ENCODE peak calls at places on chromosome 5, in four cellular contexts. R, X, O and U are unnamed samples.

GRCh38 chr5:73282383-73282782 is 109.4 kb downstream of the TMEM174 start:
- DNase-seq in R (no peak), X (no peak), O (no peak), U (no peak)

GRCh38 chr5:42566658-42567313 is 143.5 kb downstream of the GHR start:
- DNase-seq in R (peak), X (peak), O (no peak), U (no peak)

GRCh38 chr5:146588331-146588730 is 72.3 kb upstream of the GPR151 start:
- DNase-seq in X (no peak), R (no peak), O (no peak), U (no peak)

GRCh38 chr5:122515709-122516431 is 203.8 kb downstream of the SNCAIP start:
- DNase-seq in O (peak), R (peak), X (peak), U (peak)

GRCh38 chr5:38979535-38979934 is 94.7 kb downstream of the RICTOR start:
- DNase-seq in O (no peak), R (no peak), X (no peak), U (no peak)

GRCh38 chr5:40796487-40796889 is 1.7 kb downstream of the PRKAA1 start:
- DNase-seq in X (peak), O (peak), R (no peak), U (no peak)

GRCh38 chr5:93576015-93576414 is 5.0 kb downstream of the NR2F1-AS1 start:
- DNase-seq in O (no peak), R (no peak), X (no peak), U (no peak)

GRCh38 chr5:145887976-145888574 is 15.3 kb upstream of the GRXCR2 start:
- DNase-seq in R (no peak), X (peak), O (no peak), U (no peak)

GRCh38 chr5:4083591-4084337 is 488.1 kb downstream of the IRX1 start:
- DNase-seq in R (no peak), O (no peak), X (no peak), U (no peak)

GRCh38 chr5:134554319-134555222 is 29.1 kb downstream of the JADE2 start:
- DNase-seq in R (peak), O (no peak), X (peak), U (peak)

GRCh38 chr5:90301248-90301647 is 108.3 kb downstream of the CETN3 start:
- DNase-seq in X (no peak), O (no peak), R (no peak), U (no peak)

GRCh38 chr5:126745259-126745992 is 31.5 kb upstream of the LMNB1 start:
- DNase-seq in X (no peak), O (no peak), R (no peak), U (no peak)

GRCh38 chr5:169251685-169252084 is 49.3 kb downstream of the SLIT3 start:
- DNase-seq in X (no peak), O (no peak), R (peak), U (peak)

GRCh38 chr5:123559434-123559775 is 47.4 kb downstream of the CSNK1G3 start:
- DNase-seq in R (no peak), X (peak), O (no peak), U (no peak)

GRCh38 chr5:40356248-40356647 is 323.5 kb upstream of the PTGER4 start:
- DNase-seq in X (no peak), R (no peak), O (no peak), U (no peak)

GRCh38 chr5:34035732-34036131 is 7.3 kb downstream of the C1QTNF3 start:
- DNase-seq in O (no peak), R (no peak), X (no peak), U (no peak)

GRCh38 chr5:32499261-32499660 is 54.7 kb upstream of the ZFR start:
- DNase-seq in O (no peak), R (no peak), X (no peak), U (no peak)

GRCh38 chr5:140169410-140169809 is 5.6 kb upstream of the CYSTM1 start:
- DNase-seq in O (no peak), X (peak), R (no peak), U (no peak)
- TF ChIP-seq CTCF in O (no peak), X (no peak), R (no peak), U (no peak)

DNA sequence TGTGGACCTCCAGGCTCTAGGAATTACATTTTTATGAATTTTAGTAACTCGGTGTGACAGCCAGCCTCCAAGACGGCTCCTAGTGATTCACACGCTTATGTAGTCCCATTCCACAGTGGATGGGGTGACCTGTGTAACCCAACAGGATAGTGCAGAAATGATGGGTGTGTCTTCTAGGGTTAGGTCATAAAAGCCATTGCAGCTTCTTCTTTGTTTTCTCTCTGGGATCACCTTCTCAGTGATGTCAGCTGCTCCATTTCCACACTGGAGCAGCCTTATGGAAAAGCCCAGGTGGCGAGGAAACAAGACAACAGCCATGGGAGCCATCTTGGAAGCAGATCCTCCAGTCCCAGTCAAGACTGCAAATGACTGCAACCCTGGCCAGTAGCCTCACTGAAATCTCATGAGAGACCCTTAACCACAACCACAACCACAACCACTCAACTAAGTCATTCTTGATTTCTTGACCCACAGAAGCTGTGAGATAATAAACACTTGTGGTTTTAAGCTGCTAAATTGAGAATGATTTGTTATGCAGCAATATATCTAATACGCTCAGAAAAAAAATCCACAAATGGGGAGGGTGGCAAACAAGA is 5.1 kb upstream of the GNPDA1 start:
- DNase-seq in O (no peak), R (no peak), X (peak), U (no peak)
- TF ChIP-seq CTCF in O (no peak), R (no peak), X (no peak), U (no peak)

DNA sequence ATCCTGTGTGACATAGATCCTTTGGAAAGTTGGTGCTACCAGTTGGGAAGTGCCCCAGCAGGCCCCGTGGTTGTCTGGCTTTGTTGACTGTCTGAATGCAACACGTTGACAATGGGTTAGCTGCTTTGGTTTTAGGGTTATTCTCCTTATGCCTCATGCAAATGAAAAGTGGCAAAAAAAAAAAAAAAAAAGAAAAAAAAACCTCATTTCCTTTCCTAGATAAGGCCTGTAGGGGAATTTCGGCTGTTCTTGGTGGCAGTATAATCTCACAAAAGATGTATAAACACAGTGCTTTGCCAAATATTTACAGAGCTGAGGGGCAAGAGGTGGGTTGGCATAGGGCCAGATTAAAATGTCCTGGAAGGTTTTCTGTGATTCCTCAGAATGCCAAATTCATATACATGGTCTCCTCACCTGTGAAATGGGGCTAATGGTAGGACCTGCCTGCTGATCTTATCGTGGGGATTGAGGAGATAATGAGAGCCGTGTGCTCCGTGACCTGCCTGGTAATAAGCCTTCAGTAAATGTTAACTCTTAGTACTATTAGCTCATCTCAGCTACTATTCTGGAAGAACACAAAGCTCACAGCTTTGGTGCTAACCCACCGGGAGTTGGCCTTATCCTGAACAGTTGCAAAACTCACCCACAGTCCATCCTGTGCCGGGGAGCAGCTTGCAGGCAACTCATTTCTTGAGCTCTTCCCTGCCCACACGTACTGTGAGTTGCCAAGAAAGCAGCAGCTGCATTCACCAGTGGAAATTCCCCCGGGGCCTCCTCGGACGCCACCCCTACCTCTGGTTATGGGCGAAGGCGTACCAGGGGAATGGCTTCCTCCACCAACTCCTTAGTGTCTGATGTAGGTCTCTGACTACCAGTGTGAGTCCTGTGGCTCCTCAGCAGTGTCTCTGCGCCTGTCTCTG is 220.3 kb downstream of the NR3C1 start:
- DNase-seq in O (no peak), R (no peak), X (peak), U (no peak)
- TF ChIP-seq CTCF in O (no peak), R (no peak), X (no peak), U (no peak)

DNA sequence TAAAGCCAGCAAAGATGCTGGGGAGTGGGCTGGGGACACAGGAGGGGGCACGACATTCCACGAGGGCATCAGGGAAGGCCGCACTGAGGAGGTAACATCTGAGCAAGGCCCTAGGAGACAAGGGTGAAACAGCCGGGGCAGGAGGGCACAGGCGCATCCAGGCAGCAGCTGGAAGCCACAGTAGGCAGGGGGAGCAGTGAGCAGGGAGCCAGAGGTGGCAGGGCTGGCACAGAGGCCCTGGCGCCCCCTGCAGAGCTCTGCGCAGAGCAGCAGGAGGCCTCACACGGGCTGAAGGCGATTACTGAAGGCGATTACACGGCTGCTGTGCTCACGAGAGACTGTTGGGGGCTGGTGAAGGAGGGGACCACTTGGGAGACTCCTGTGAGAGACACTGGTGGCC is 15.4 kb downstream of the LMAN2 start:
- DNase-seq in R (no peak), X (peak), O (no peak), U (no peak)
- TF ChIP-seq CTCF in R (peak), X (peak), O (no peak), U (peak)

DNA sequence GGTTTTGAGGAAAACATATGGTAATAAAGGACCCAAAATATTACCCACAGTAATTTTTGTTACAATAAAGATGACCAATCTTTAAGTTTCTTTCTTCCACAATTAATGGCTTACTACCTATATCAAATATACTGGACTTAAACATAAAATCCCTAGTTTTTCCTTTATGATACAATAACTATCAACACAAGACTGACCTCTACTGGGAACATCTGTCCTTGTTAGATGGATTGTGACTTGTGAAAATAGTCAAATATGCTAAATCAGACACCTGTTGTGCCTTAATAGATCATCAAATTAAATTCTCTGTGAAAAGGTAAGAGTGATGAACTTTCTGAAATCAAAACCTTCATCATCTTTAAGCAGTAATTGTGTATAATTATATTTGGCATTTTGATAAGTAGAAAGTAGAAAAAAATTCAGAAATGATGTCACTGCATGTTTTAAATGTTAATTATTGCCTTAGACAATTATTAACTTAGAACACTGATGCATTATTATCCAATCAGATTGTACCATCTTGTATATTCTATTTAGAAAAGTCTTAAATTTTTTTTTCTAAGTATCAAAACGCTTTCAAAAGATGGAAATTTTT is 113.6 kb downstream of the DEPDC1B start:
- DNase-seq in R (no peak), X (peak), O (no peak), U (peak)
- TF ChIP-seq CTCF in R (no peak), X (peak), O (no peak), U (peak)

GRCh38 chr5:78515665-78516064 is 132.9 kb downstream of the LHFPL2 start:
- DNase-seq in R (no peak), O (no peak), X (no peak), U (no peak)
- TF ChIP-seq CTCF in R (no peak), O (no peak), X (no peak), U (no peak)